ENCODE peak calls at places on chromosomes 4 and X, in four cellular contexts. L, A, U and N are unnamed samples. For H3K79me2, the result is how much of the 10 kb centered on the place peaks cover.

GRCh38 chr4:113434247-113434587 is 327.3 kb downstream of the CAMK2D start:
- DNase-seq in L (no peak), A (peak), U (no peak), N (peak)

GRCh38 chrX:19924285-19924684 is 36.9 kb upstream of the SH3KBP1 start:
- DNase-seq in L (no peak), A (no peak), U (no peak), N (no peak)

GRCh38 chrX:119036369-119037029 is 36.3 kb upstream of the CT47C1 start:
- DNase-seq in L (no peak), A (no peak), U (no peak), N (no peak)

GRCh38 chr4:121726642-121727268 is 30.0 kb upstream of the ANXA5 start:
- DNase-seq in L (peak), A (peak), U (peak), N (peak)

GRCh38 chr4:8538076-8538702 is 42.0 kb upstream of the GPR78 start:
- DNase-seq in L (no peak), A (no peak), U (no peak), N (no peak)

GRCh38 chr4:73816814-73817213 is 19.7 kb upstream of the CXCL6 start:
- DNase-seq in L (no peak), A (no peak), U (no peak), N (peak)

GRCh38 chr4:1288786-1289185 is 905 bp upstream of the MAEA start:
- DNase-seq in L (no peak), A (no peak), U (no peak), N (no peak)

GRCh38 chr4:109441858-109442480 is 8.4 kb downstream of the SEC24B start:
- DNase-seq in L (no peak), A (no peak), U (no peak), N (no peak)

GRCh38 chr4:113049421-113050355 is at the start of gene ANK2:
- DNase-seq in L (no peak), A (no peak), U (no peak), N (no peak)

GRCh38 chr4:123390846-123391456 is 5.6 kb upstream of the SPRY1 start:
- DNase-seq in L (peak), A (no peak), U (no peak), N (peak)

GRCh38 chrX:145818522-145819075 is 970 bp downstream of the SLITRK2 start:
- DNase-seq in L (no peak), A (no peak), U (no peak), N (no peak)

GRCh38 chr4:119080721-119081541 is 54.7 kb upstream of the MYOZ2 start:
- DNase-seq in L (no peak), A (peak), U (no peak), N (no peak)

GRCh38 chrX:56790778-56791177 is 61.7 kb downstream of the NBDY start:
- DNase-seq in L (no peak), A (no peak), U (no peak), N (no peak)

GRCh38 chr4:33996075-33996718 is 2248.1 kb downstream of the ARAP2 start:
- DNase-seq in L (no peak), A (no peak), U (no peak), N (no peak)

GRCh38 chr4:140296335-140296753 is 77.1 kb upstream of the SCOC start:
- DNase-seq in L (no peak), A (peak), U (no peak), N (peak)

GRCh38 chr4:38867478-38868054 is at the start of gene FAM114A1:
- DNase-seq in L (peak), A (peak), U (no peak), N (peak)
- H3K79me2 ChIP-seq in L (under half), A (under half), U (under half), N (under half)

GRCh38 chr4:159303435-159303834 is 200.6 kb downstream of the RAPGEF2 start:
- DNase-seq in L (no peak), A (no peak), U (no peak), N (no peak)

GRCh38 chr4:159305129-159305528 is 202.2 kb downstream of the RAPGEF2 start:
- DNase-seq in L (no peak), A (no peak), U (no peak), N (no peak)

GRCh38 chr4:159312236-159312635 is 209.4 kb downstream of the RAPGEF2 start:
- DNase-seq in L (no peak), A (no peak), U (no peak), N (no peak)

GRCh38 chr4:159307929-159308328 is 205.1 kb downstream of the RAPGEF2 start:
- DNase-seq in L (no peak), A (no peak), U (no peak), N (no peak)

GRCh38 chr4:159308571-159309340 is 205.9 kb downstream of the RAPGEF2 start:
- DNase-seq in L (no peak), A (no peak), U (no peak), N (peak)
- TF ChIP-seq MYC in L (no peak), A (no peak), U (no peak), N (no peak)

DNA sequence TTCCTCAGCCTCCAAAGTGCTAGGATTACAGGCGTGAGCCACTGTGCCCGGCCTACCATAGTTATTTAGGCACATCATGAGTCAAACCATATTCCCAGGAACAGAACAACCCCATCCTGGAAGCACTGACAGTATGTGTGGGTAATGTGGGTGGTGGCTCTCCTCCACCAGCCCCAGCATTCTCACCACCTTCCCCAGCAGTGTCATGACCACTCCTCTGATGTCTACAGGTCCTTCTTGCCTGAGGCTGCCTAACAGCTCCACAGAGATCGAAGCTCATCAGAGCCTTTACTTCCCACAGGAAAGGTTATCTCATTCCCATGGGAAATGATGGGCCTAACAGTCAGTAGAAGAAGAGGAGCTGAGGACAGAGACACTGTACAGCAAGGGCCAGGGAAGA is 129.5 kb upstream of the GPC4 start:
- DNase-seq in L (no peak), A (no peak), U (no peak), N (no peak)
- H3K79me2 ChIP-seq in L (under half), A (under half), U (under half), N (under half)

GRCh38 chr4:38058186-38058585 is 98.0 kb downstream of the PTTG2 start:
- DNase-seq in L (no peak), A (no peak), U (no peak), N (no peak)
- TF ChIP-seq MYC in L (no peak), A (no peak), U (no peak), N (no peak)

GRCh38 chr4:184636897-184637296 is 12.3 kb downstream of the CASP3 start:
- DNase-seq in L (no peak), A (no peak), U (no peak), N (no peak)

GRCh38 chr4:184632842-184633241 is 16.4 kb downstream of the CASP3 start:
- DNase-seq in L (no peak), A (no peak), U (no peak), N (no peak)

GRCh38 chr4:184641022-184641421 is 8.2 kb downstream of the CASP3 start:
- DNase-seq in L (no peak), A (no peak), U (peak), N (no peak)

GRCh38 chr4:184636144-184636543 is 13.1 kb downstream of the CASP3 start:
- DNase-seq in L (no peak), A (no peak), U (no peak), N (no peak)

GRCh38 chr4:184635381-184635780 is 13.9 kb downstream of the CASP3 start:
- DNase-seq in L (no peak), A (no peak), U (no peak), N (no peak)
- H3K79me2 ChIP-seq in L (under half), A (under half), U (under half), N (half or more)

GRCh38 chr4:27930291-27930690 is 1069.7 kb downstream of the STIM2 start:
- DNase-seq in L (no peak), A (no peak), U (no peak), N (no peak)
- TF ChIP-seq MYC in L (no peak), A (no peak), U (no peak), N (no peak)

DNA sequence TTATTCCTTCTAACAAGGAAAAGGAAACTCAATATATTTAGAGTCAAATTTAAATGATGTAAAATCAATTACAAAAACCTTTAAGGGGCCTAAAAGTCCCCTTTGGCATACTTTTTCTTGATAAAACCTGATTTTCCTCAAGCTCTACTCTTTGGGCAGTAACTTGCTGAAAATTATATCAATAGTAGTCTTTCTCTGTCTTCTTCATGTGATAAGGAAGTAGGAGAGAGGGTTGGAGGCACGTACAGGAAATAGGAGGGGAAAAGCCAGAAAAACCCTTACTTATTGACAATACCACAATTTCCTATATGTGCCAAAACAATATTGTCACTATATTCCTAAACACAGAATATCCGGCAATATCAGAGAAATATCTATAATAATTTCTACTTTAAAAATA is 9.6 kb downstream of the RHOH start:
- DNase-seq in L (no peak), A (no peak), U (no peak), N (peak)
- H3K79me2 ChIP-seq in L (half or more), A (under half), U (half or more), N (under half)

GRCh38 chr4:89044147-89044900 is 12.7 kb downstream of the FAM13A start:
- DNase-seq in L (no peak), A (no peak), U (no peak), N (no peak)
- TF ChIP-seq MYC in L (no peak), A (no peak), U (no peak), N (no peak)